ENCODE peak calls at places on chromosomes 4 and X, in nine cellular contexts. L is suprapubic skin; B is SK-N-SH; P is naive thymus-derived CD4-positive, alpha-beta T cell; G is neuronal stem cell; T is NT2/D1; M is adipocyte; A is pancreas; E is CD8-positive, alpha-beta T cell. F is an unnamed sample.

GRCh38 chr4:24736066-24736465 is 59.3 kb upstream of the SOD3 start:
- DNase-seq in M (peak; percentile 12), G (no peak), E (no peak), B (no peak), A (no peak), L (no peak), P (no peak), T (no peak), F (no peak)

GRCh38 chr4:74665346-74665745 is 129.0 kb downstream of the BTC start:
- DNase-seq in G (no peak), P (no peak), B (no peak), E (no peak), A (no peak), L (no peak), M (no peak), T (no peak), F (no peak)

GRCh38 chr4:147754037-147754445 is 22.2 kb downstream of the ARHGAP10 start:
- DNase-seq in P (no peak), A (no peak), M (peak; percentile 81), T (no peak), L (no peak), E (no peak), B (no peak), G (no peak), F (no peak)

GRCh38 chrX:120115438-120115963 is at the start of gene RHOXF1:
- DNase-seq in B (no peak), L (no peak), P (no peak), T (no peak), G (no peak), A (no peak), E (no peak), M (no peak), F (no peak)

GRCh38 chr4:635851-636627 is 10.7 kb downstream of the PDE6B start:
- DNase-seq in E (no peak), T (no peak), A (peak; percentile 39), M (no peak), L (no peak), G (no peak), B (no peak), P (no peak), F (no peak)

GRCh38 chr4:115113382-115114106 is at the start of gene NDST4:
- DNase-seq in G (peak; percentile 79), P (no peak), A (no peak), T (no peak), M (peak; percentile 36), L (no peak), E (no peak), B (no peak), F (no peak)

GRCh38 chrX:17882680-17883079 is 21.6 kb upstream of the RAI2 start:
- DNase-seq in E (no peak), G (no peak), M (no peak), T (no peak), B (no peak), P (no peak), A (no peak), L (no peak), F (no peak)

GRCh38 chr4:125526420-125526819 is 211.7 kb downstream of the FAT4 start:
- DNase-seq in L (no peak), E (no peak), T (no peak), M (no peak), G (no peak), P (no peak), B (no peak), A (no peak), F (no peak)

GRCh38 chrX:139971394-139971749 is 6.1 kb upstream of the CXorf66 start:
- DNase-seq in M (no peak), P (no peak), T (no peak), L (no peak), A (no peak), G (no peak), B (no peak), E (no peak), F (no peak)

GRCh38 chr4:24700118-24700517 is 95.3 kb upstream of the SOD3 start:
- DNase-seq in T (no peak), B (no peak), A (no peak), E (no peak), G (no peak), L (no peak), M (no peak), P (no peak), F (no peak)

GRCh38 chr4:142314686-142315085 is 531.4 kb downstream of the INPP4B start:
- DNase-seq in G (no peak), E (no peak), T (no peak), B (no peak), M (no peak), L (no peak), P (no peak), A (no peak), F (no peak)

DNA sequence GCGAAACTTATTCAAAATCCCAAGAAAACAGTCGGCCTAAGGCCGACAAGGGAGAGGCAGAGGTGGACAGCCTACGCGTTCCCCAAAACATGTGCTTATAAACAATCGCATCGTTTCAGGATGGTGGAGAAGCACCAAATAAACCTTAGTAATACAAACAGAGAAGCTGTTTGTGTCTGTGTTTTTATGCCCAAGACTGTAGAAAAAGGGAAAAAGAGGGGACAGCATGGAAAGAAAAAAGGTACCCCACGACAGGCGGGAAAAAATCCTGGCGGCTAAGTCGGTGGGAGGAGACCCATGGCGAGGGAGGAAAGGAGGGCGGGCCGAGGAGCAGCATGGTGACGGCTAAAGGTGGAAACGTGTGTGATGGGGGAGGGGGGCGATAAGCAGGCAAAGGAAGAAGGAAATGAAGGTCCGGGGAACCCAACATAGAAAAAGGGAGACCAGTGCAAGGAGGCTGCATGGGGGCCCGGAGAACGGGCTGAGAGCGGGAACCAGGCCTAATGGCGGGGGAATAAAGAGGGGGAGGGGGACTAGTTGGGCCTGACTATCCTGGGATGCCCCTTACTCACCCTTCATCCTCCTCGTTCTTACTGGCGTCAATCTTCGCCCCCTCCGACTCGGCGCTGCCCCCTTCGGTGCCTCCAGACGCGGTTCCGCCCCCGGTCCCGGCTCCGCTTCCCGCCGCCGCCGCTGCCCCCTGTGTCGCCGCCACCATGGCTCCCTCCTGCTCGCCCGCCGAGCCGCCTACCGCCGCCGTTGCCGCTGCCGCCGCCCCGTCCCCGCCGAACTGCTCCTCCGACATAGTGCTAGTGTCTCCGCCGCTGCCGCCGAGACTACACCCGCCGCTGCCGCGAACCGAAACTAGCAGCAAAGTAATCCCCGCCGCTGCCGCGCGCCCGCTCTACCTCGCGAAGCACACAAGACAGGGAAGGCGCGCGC is 646 bp downstream of the HNRNPD start:
- DNase-seq in G (peak; percentile 43), B (peak; percentile 71), L (peak; percentile 85), A (peak; percentile 75), T (peak; percentile 48), E (peak; percentile 68), M (peak; percentile 81), P (peak; percentile 24), F (peak; percentile 90)
- H3K4me1 ChIP-seq in G (peaks cover 2% of the 10 kb centered on the region), B (peaks cover 13% of the 10 kb centered on the region), L (peaks cover 52% of the 10 kb centered on the region), A (peaks cover 20% of the 10 kb centered on the region), T (no peaks in the 10 kb centered on the region), E (peaks cover 42% of the 10 kb centered on the region), M (peaks cover 31% of the 10 kb centered on the region), P (peaks cover 37% of the 10 kb centered on the region), F (peaks cover 48% of the 10 kb centered on the region)

DNA sequence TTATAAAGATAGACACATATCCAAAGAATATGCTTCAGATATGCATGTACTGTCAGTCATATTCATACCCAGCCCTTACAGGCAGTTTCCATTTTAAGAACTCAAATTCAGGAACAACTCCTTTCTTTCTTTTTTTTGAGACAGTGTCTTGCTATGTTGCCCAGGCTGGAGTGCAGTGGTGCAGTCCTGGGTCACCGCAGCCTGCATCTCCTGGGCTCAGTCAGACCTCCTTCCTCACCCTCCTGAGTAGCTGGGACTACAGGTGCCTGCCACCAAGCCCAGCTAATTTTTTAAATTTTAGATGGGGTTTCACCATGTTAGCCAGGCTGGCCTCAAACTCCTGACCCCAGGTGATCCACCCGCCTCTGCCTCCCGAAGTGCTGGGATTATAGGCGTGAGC is 34.5 kb downstream of the SNX25 start:
- DNase-seq in G (no peak), M (no peak), T (no peak), E (no peak), A (no peak), L (no peak), B (no peak), P (no peak), F (no peak)
- H3K4me1 ChIP-seq in G (no peaks in the 10 kb centered on the region), M (peaks cover 17% of the 10 kb centered on the region), T (no peaks in the 10 kb centered on the region), E (no peaks in the 10 kb centered on the region), A (peaks cover 10% of the 10 kb centered on the region), L (peaks cover 7% of the 10 kb centered on the region), B (peaks cover 9% of the 10 kb centered on the region), P (no peaks in the 10 kb centered on the region), F (no peaks in the 10 kb centered on the region)

GRCh38 chr4:144579411-144580020 is 66.4 kb upstream of the HHIP start:
- DNase-seq in T (no peak), G (no peak), A (no peak), M (peak; percentile 61), P (no peak), E (no peak), L (no peak), B (no peak), F (no peak)

GRCh38 chr4:144582975-144583374 is 63.0 kb upstream of the HHIP start:
- DNase-seq in E (no peak), P (no peak), G (no peak), T (no peak), A (no peak), M (no peak), B (no peak), L (no peak), F (no peak)

GRCh38 chr4:144578681-144579080 is 67.3 kb upstream of the HHIP start:
- DNase-seq in B (no peak), T (no peak), M (peak; percentile 25), E (no peak), G (no peak), A (no peak), P (no peak), L (no peak), F (no peak)

GRCh38 chr4:144582105-144582850 is 63.7 kb upstream of the HHIP start:
- DNase-seq in L (no peak), M (peak; percentile 28), P (no peak), G (no peak), E (no peak), A (no peak), B (no peak), T (no peak), F (no peak)

DNA sequence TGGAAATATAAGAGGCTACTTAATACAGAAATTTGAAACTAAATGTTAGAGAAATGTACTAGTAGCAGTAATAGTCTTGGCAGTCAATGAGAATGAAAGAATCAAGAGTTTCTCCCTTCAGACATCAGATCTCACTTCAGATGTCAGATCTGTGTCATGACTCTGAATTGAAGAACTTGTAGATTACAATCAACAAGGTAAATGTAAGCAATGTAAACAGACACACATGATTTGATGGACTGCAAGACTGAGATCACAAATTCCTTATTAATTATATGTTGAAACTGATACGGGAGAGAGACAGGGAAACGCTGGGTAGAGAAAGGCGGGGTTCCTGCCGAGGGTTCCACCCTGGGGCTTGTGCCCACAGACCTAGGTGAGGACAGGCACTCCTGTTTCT is 65.5 kb upstream of the HHIP start:
- DNase-seq in M (no peak), B (no peak), L (no peak), A (no peak), G (no peak), P (no peak), T (no peak), E (no peak), F (no peak)
- H3K4me1 ChIP-seq in M (peaks cover 38% of the 10 kb centered on the region), B (peaks cover 39% of the 10 kb centered on the region), L (no peaks in the 10 kb centered on the region), A (no peaks in the 10 kb centered on the region), G (no peaks in the 10 kb centered on the region), P (no peaks in the 10 kb centered on the region), T (no peaks in the 10 kb centered on the region), E (no peaks in the 10 kb centered on the region), F (peaks cover under 1% of the 10 kb centered on the region)

DNA sequence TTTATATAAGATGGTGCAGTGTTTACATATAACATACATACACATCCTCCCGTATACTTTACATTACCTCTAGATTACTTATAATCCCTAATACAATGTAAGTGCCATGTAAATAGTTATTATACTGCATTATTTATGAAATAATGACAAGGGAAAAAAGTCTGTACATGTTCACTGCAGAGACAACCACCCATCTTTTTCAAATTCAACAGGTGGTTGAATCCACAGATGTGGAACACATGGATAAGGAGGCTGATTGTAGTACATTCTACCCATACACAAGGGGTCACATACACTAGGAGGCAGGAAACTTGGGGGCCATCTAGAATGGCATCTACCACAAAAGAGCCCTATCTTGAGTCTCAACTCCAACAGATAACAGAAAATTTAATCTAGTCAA is 3.4 kb upstream of the IDS start:
- DNase-seq in T (no peak), E (no peak), M (no peak), B (no peak), P (no peak), A (no peak), G (no peak), L (no peak), F (no peak)
- H3K4me1 ChIP-seq in T (no peaks in the 10 kb centered on the region), E (peaks cover 26% of the 10 kb centered on the region), M (peaks cover 7% of the 10 kb centered on the region), B (no peaks in the 10 kb centered on the region), P (peaks cover 17% of the 10 kb centered on the region), A (no peaks in the 10 kb centered on the region), G (peaks cover 6% of the 10 kb centered on the region), L (peaks cover 27% of the 10 kb centered on the region), F (peaks cover 37% of the 10 kb centered on the region)

F was measured in DND-41.